ENCODE peak calls at places on chromosomes 3 and 15, in five cellular contexts. X, O, U, M and D are unnamed samples.

GRCh38 chr3:115330406-115330805 is 183.3 kb upstream of the ZBTB20 start:
- DNase-seq in X (no peak), O (no peak), U (no peak), M (no peak), D (peak)

GRCh38 chr3:195102609-195103467 is 168.1 kb downstream of the XXYLT1 start:
- DNase-seq in X (no peak), O (no peak), U (peak), M (no peak), D (peak)

GRCh38 chr3:143895805-143896204 is 47.5 kb upstream of the SLC9A9 start:
- DNase-seq in X (no peak), O (no peak), U (peak), M (no peak), D (peak)

GRCh38 chr3:53837331-53837730 is 8.9 kb downstream of the CHDH start:
- DNase-seq in X (no peak), O (no peak), U (no peak), M (no peak), D (no peak)

GRCh38 chr3:123602325-123602724 is 17.5 kb upstream of the HACD2 start:
- DNase-seq in X (no peak), O (no peak), U (peak), M (no peak), D (peak)

GRCh38 chr3:46114324-46114988 is 87.2 kb upstream of the XCR1 start:
- DNase-seq in X (no peak), O (no peak), U (peak), M (no peak), D (peak)

GRCh38 chr3:11696054-11696453 is 52.3 kb upstream of the VGLL4 start:
- DNase-seq in X (no peak), O (no peak), U (no peak), M (no peak), D (no peak)

GRCh38 chr3:71107926-71108325 is 475.6 kb downstream of the FOXP1 start:
- DNase-seq in X (no peak), O (no peak), U (no peak), M (no peak), D (no peak)

GRCh38 chr3:28916713-28917499 is 364.0 kb upstream of the RBMS3 start:
- DNase-seq in X (peak), O (peak), U (no peak), M (peak), D (peak)

GRCh38 chr15:63089260-63090043 is 32.2 kb upstream of the LACTB start:
- DNase-seq in X (peak), O (no peak), U (peak), M (peak), D (peak)

GRCh38 chr3:187112934-187113793 is 26.1 kb downstream of the RPL39L start:
- DNase-seq in X (no peak), O (no peak), U (peak), M (no peak), D (peak)

GRCh38 chr15:56537881-56538280 is 72.9 kb upstream of the MNS1 start:
- DNase-seq in X (no peak), O (no peak), U (no peak), M (no peak), D (no peak)

GRCh38 chr15:73794501-73795133 is 41.5 kb upstream of the INSYN1 start:
- DNase-seq in X (no peak), O (no peak), U (no peak), M (no peak), D (no peak)

GRCh38 chr3:149673393-149673792 is 15.6 kb upstream of the WWTR1 start:
- DNase-seq in X (no peak), O (no peak), U (peak), M (no peak), D (no peak)

GRCh38 chr3:184360070-184360833 is 1.2 kb downstream of the CLCN2 start:
- DNase-seq in X (peak), O (no peak), U (no peak), M (no peak), D (no peak)

GRCh38 chr3:135020181-135020580 is 225.1 kb downstream of the EPHB1 start:
- DNase-seq in X (no peak), O (no peak), U (no peak), M (no peak), D (no peak)

GRCh38 chr3:135013206-135013605 is 218.1 kb downstream of the EPHB1 start:
- DNase-seq in X (no peak), O (no peak), U (no peak), M (no peak), D (no peak)

GRCh38 chr3:135018171-135018923 is 223.3 kb downstream of the EPHB1 start:
- DNase-seq in X (no peak), O (no peak), U (no peak), M (no peak), D (no peak)

GRCh38 chr3:135014575-135014974 is 219.5 kb downstream of the EPHB1 start:
- DNase-seq in X (no peak), O (no peak), U (peak), M (no peak), D (no peak)

GRCh38 chr3:135017494-135017893 is 222.4 kb downstream of the EPHB1 start:
- DNase-seq in X (no peak), O (no peak), U (no peak), M (no peak), D (no peak)
- H2BK12ac ChIP-seq in X (no peak), O (no peak), U (no peak), M (no peak), D (no peak)

GRCh38 chr3:96022676-96023075 is 791.7 kb upstream of the EPHA6 start:
- DNase-seq in X (no peak), O (no peak), U (no peak), M (no peak), D (no peak)

GRCh38 chr3:96027718-96028117 is 786.7 kb upstream of the EPHA6 start:
- DNase-seq in X (no peak), O (no peak), U (no peak), M (no peak), D (no peak)
- H2BK120ac ChIP-seq in X (no peak), O (no peak), U (no peak), M (no peak), D (no peak)

DNA sequence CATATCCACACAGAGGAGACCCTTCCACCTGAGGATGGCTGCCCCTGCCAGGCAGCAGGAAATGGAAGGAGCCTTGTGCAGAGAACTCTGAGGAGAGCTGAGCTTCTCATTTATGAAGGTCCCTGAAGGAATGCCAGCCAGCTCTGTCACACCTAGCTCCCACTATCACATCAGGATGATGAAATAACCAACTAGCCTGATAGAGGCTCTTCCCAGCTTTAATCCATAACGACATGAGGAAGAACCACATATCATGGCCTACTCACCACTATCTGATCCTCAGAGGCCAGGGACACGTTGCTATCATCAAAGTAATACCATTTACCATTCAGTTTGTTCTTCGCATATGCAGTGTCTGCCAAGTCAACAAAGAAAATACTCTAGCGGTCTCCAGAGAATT is 1.5 kb upstream of the C3orf62 start:
- DNase-seq in X (no peak), O (no peak), U (no peak), M (no peak), D (no peak)
- H2BK12ac ChIP-seq in X (no peak), O (no peak), U (no peak), M (no peak), D (no peak)

GRCh38 chr3:59486468-59486964 is 436.7 kb upstream of the CFAP20DC start:
- DNase-seq in X (no peak), O (no peak), U (no peak), M (no peak), D (no peak)
- H2BK120ac ChIP-seq in X (no peak), O (no peak), U (no peak), M (no peak), D (no peak)